ENCODE peak calls at places on chromosomes 11 and 22, in seven cellular contexts. P is CD4-positive, alpha-beta T cell; D is EL; V is activated T-cell treated with anti-CD3 and anti-CD28 coated beads, Interleukin-2, amount 50 U/mL, for 1 hour; W is A549; T is body of pancreas; Y is brain microvascular endothelial cell. O is an unnamed sample.

GRCh38 chr11:131612576-131612975 is 242.2 kb downstream of the NTM start:
- DNase-seq in P (no peak), D (no peak), V (no peak), W (no peak), T (no peak), Y (no peak), O (no peak)

GRCh38 chr11:28924007-28924406 is 815.8 kb downstream of the METTL15 start:
- DNase-seq in P (no peak), D (no peak), V (no peak), W (no peak), T (no peak), Y (no peak), O (no peak)

GRCh38 chr11:112806876-112807275 is 154.3 kb upstream of the NCAM1 start:
- DNase-seq in P (no peak), D (no peak), V (no peak), W (no peak), T (no peak), Y (no peak), O (no peak)

GRCh38 chr22:38957046-38957770 is at the start of gene APOBEC3A:
- DNase-seq in P (no peak), D (no peak), V (no peak), W (peak; percentile 39), T (no peak), Y (no peak), O (no peak)

GRCh38 chr11:103946793-103947565 is 89.5 kb upstream of the DDI1 start:
- DNase-seq in P (no peak), D (no peak), V (no peak), W (no peak), T (no peak), Y (no peak), O (no peak)

GRCh38 chr11:43150697-43151096 is 161.1 kb upstream of the API5 start:
- DNase-seq in P (no peak), D (no peak), V (no peak), W (no peak), T (no peak), Y (no peak), O (no peak)

GRCh38 chr11:115682901-115683300 is 178.7 kb upstream of the CADM1 start:
- DNase-seq in P (no peak), D (peak; percentile 31), V (no peak), W (no peak), T (no peak), Y (no peak), O (no peak)

GRCh38 chr22:30873661-30874060 is 94.9 kb downstream of the MORC2 start:
- DNase-seq in P (no peak), D (no peak), V (no peak), W (no peak), T (no peak), Y (no peak), O (no peak)

GRCh38 chr11:2092956-2093412 is 46.2 kb downstream of the IGF2 start:
- DNase-seq in P (peak; percentile 66), D (peak; percentile 47), V (peak; percentile 68), W (no peak), T (peak; percentile 99), Y (peak; percentile 22), O (peak; percentile 99)

GRCh38 chr22:45599836-45600577 is 71.6 kb upstream of the ATXN10 start:
- DNase-seq in P (no peak), D (no peak), V (no peak), W (no peak), T (no peak), Y (no peak), O (no peak)

GRCh38 chr11:61266602-61267001 is 25.6 kb downstream of the PGA5 start:
- DNase-seq in P (no peak), D (peak; percentile 21), V (no peak), W (peak; percentile 40), T (no peak), Y (no peak), O (no peak)

GRCh38 chr11:795638-796564 is 2.2 kb downstream of the SLC25A22 start:
- DNase-seq in P (peak; percentile 72), D (peak; percentile 95), V (peak; percentile 69), W (no peak), T (peak; percentile 86), Y (peak; percentile 75), O (peak; percentile 89)

GRCh38 chr11:119992171-119993051 is 145.5 kb downstream of the TRIM29 start:
- DNase-seq in P (no peak), D (no peak), V (no peak), W (no peak), T (no peak), Y (no peak), O (no peak)

GRCh38 chr22:24968066-24968561 is 15.6 kb downstream of the KIAA1671 start:
- DNase-seq in P (no peak), D (peak; percentile 14), V (no peak), W (no peak), T (peak; percentile 70), Y (no peak), O (peak; percentile 14)

GRCh38 chr11:77211040-77211451 is 83.0 kb downstream of the MYO7A start:
- DNase-seq in P (no peak), D (no peak), V (no peak), W (no peak), T (peak; percentile 10), Y (no peak), O (no peak)

GRCh38 chr11:120482149-120482548 is 29.4 kb upstream of the GRIK4 start:
- DNase-seq in P (no peak), D (peak; percentile 30), V (no peak), W (peak; percentile 2), T (no peak), Y (peak; percentile 22), O (no peak)

GRCh38 chr11:36890280-36890679 is 292.2 kb upstream of the RAG2 start:
- DNase-seq in P (no peak), D (no peak), V (no peak), W (no peak), T (no peak), Y (no peak), O (no peak)

GRCh38 chr22:19173047-19174035 is 5.2 kb downstream of the SLC25A1 start:
- DNase-seq in P (no peak), D (no peak), V (no peak), W (no peak), T (peak; percentile 18), Y (no peak), O (no peak)

GRCh38 chr11:69472053-69472765 is 9.3 kb upstream of the LINC01488 start:
- DNase-seq in P (no peak), D (no peak), V (no peak), W (no peak), T (no peak), Y (no peak), O (no peak)

GRCh38 chr11:3808846-3809623 is 675 bp downstream of the PGAP2 start:
- DNase-seq in P (peak; percentile 40), D (peak; percentile 50), V (no peak), W (peak; percentile 81), T (peak; percentile 68), Y (no peak), O (peak; percentile 61)

GRCh38 chr22:45008853-45009751 is 703 bp downstream of the PHF21B start:
- DNase-seq in P (no peak), D (peak; percentile 10), V (no peak), W (peak; percentile 31), T (no peak), Y (no peak), O (no peak)

GRCh38 chr11:126549273-126549585 is 193.7 kb downstream of the ST3GAL4 start:
- DNase-seq in P (no peak), D (no peak), V (no peak), W (no peak), T (no peak), Y (no peak), O (no peak)

GRCh38 chr11:122141757-122142156 is 25.7 kb upstream of the BLID start:
- DNase-seq in P (no peak), D (no peak), V (no peak), W (no peak), T (no peak), Y (no peak), O (no peak)

GRCh38 chr11:72395993-72396392 is 38.3 kb downstream of the CLPB start:
- DNase-seq in P (no peak), D (no peak), V (no peak), W (no peak), T (no peak), Y (no peak), O (no peak)

GRCh38 chr11:2461253-2462091 is 16.7 kb downstream of the KCNQ1 start:
- DNase-seq in P (no peak), D (no peak), V (no peak), W (no peak), T (peak; percentile 63), Y (no peak), O (no peak)

GRCh38 chr22:20131593-20131855 is at the start of gene ZDHHC8:
- DNase-seq in P (peak; percentile 38), D (no peak), V (peak; percentile 64), W (no peak), T (peak; percentile 39), Y (no peak), O (no peak)

GRCh38 chr11:12377824-12378593 is 638 bp downstream of the PARVA start:
- DNase-seq in P (no peak), D (peak; percentile 90), V (peak; percentile 25), W (peak; percentile 88), T (peak; percentile 84), Y (peak; percentile 49), O (peak; percentile 88)

GRCh38 chr22:32307617-32308016 is 50.0 kb upstream of the RFPL3 start:
- DNase-seq in P (no peak), D (no peak), V (no peak), W (no peak), T (no peak), Y (no peak), O (no peak)

GRCh38 chr22:30338802-30339201 is 12.1 kb upstream of the TBC1D10A start:
- DNase-seq in P (no peak), D (no peak), V (no peak), W (no peak), T (no peak), Y (no peak), O (no peak)

GRCh38 chr11:115333106-115333505 is 171.1 kb downstream of the CADM1 start:
- DNase-seq in P (no peak), D (peak; percentile 7), V (no peak), W (no peak), T (no peak), Y (no peak), O (peak; percentile 30)